ENCODE peak calls at places on chromosomes 13 and 19, in seven cellular contexts. K is hepatocyte; X is stimulated activated CD8-positive, alpha-beta memory T cell treated with anti-CD3 and anti-CD28 coated beads, Interleukin-4, amount 100 ng/mL, for 48 hours; Y is NCI-H2171; O is HS-5; G is fibroblast of gingiva; S is GM06990. J is an unnamed sample.
A peak's percentile ranks its signal among the peaks of the same experiment; 100 is the strongest.

GRCh38 chr13:23583491-23583890 is 13.3 kb downstream of the TNFRSF19 start:
- DNase-seq in K (no peak), X (no peak), Y (no peak), O (no peak), G (no peak), S (no peak), J (no peak)

GRCh38 chr19:17254636-17255035 is 8.9 kb upstream of the NR2F6 start:
- DNase-seq in K (no peak), X (no peak), Y (no peak), O (no peak), G (no peak), S (no peak), J (no peak)

GRCh38 chr13:70310720-70311119 is 202.5 kb upstream of the KLHL1 start:
- DNase-seq in K (peak; percentile 68), X (no peak), Y (peak; percentile 53), O (peak; percentile 6), G (no peak), S (no peak), J (no peak)

GRCh38 chr13:42181381-42181953 is 90.5 kb upstream of the AKAP11 start:
- DNase-seq in K (peak; percentile 12), X (no peak), Y (no peak), O (no peak), G (peak; percentile 70), S (no peak), J (peak; percentile 78)

GRCh38 chr19:28618504-28618903 is 594.4 kb downstream of the UQCRFS1 start:
- DNase-seq in K (no peak), X (no peak), Y (no peak), O (no peak), G (no peak), S (no peak), J (no peak)

GRCh38 chr19:6322284-6322683 is 11.1 kb downstream of the ACER1 start:
- DNase-seq in K (no peak), X (no peak), Y (no peak), O (no peak), G (no peak), S (no peak), J (no peak)

GRCh38 chr13:27489456-27489855 is 39.1 kb upstream of the MTIF3 start:
- DNase-seq in K (no peak), X (no peak), Y (no peak), O (no peak), G (no peak), S (no peak), J (no peak)

GRCh38 chr13:41548031-41548430 is 90.7 kb downstream of the RGCC start:
- DNase-seq in K (no peak), X (no peak), Y (no peak), O (no peak), G (no peak), S (no peak), J (no peak)

GRCh38 chr19:17977073-17977472 is 10.2 kb downstream of the KCNN1 start:
- DNase-seq in K (no peak), X (no peak), Y (no peak), O (no peak), G (no peak), S (no peak), J (no peak)

GRCh38 chr19:9054768-9055167 is 32.1 kb upstream of the OR1M1 start:
- DNase-seq in K (peak; percentile 66), X (no peak), Y (no peak), O (no peak), G (no peak), S (no peak), J (no peak)

GRCh38 chr13:72970956-72971355 is 87.8 kb upstream of the KLF5 start:
- DNase-seq in K (no peak), X (no peak), Y (no peak), O (no peak), G (peak; percentile 15), S (no peak), J (no peak)

GRCh38 chr19:18904334-18905057 is 8.5 kb upstream of the CERS1 start:
- DNase-seq in K (no peak), X (no peak), Y (no peak), O (no peak), G (no peak), S (no peak), J (no peak)

GRCh38 chr19:57559008-57559403 is 657 bp downstream of the ZNF550 start:
- DNase-seq in K (peak; percentile 21), X (peak; percentile 41), Y (no peak), O (no peak), G (peak; percentile 21), S (peak; percentile 38), J (no peak)

J was measured in brain pericyte.